ENCODE peak calls at places on chromosomes 7 and 10, in nine cellular contexts. Z, Q, C, O, P, S, K, R and A are unnamed samples.
A peak's percentile ranks its signal among the peaks of the same experiment; 100 is the strongest.

GRCh38 chr7:44065431-44066110 is at the start of gene PGAM2:
- DNase-seq in Z (peak; percentile 89), Q (no peak), C (peak; percentile 44), O (peak; percentile 96), P (peak; percentile 84), S (peak; percentile 88), K (no peak), R (peak; percentile 69), A (peak; percentile 51)

GRCh38 chr10:69465457-69466157 is 14.3 kb downstream of the TSPAN15 start:
- DNase-seq in Z (no peak), Q (no peak), C (no peak), O (no peak), P (no peak), S (no peak), K (no peak), R (no peak), A (no peak)

GRCh38 chr10:6729967-6730366 is 149.9 kb upstream of the PRKCQ start:
- DNase-seq in Z (no peak), Q (no peak), C (no peak), O (no peak), P (no peak), S (no peak), K (no peak), R (no peak), A (no peak)

GRCh38 chr7:151228024-151228866 is 1.2 kb upstream of the ABCF2 start:
- DNase-seq in Z (no peak), Q (no peak), C (no peak), O (no peak), P (no peak), S (no peak), K (no peak), R (no peak), A (no peak)

GRCh38 chr10:126239844-126240243 is 148.4 kb downstream of the ADAM12 start:
- DNase-seq in Z (peak; percentile 43), Q (no peak), C (no peak), O (no peak), P (no peak), S (no peak), K (no peak), R (no peak), A (no peak)

GRCh38 chr7:118183254-118183585 is 744 bp upstream of the LSM8 start:
- DNase-seq in Z (no peak), Q (no peak), C (peak; percentile 4), O (peak; percentile 49), P (no peak), S (no peak), K (no peak), R (no peak), A (no peak)

GRCh38 chr7:18467011-18467410 is 28.5 kb upstream of the HDAC9 start:
- DNase-seq in Z (no peak), Q (no peak), C (no peak), O (no peak), P (no peak), S (no peak), K (no peak), R (no peak), A (no peak)

GRCh38 chr7:70069977-70070376 is 471.7 kb downstream of the AUTS2 start:
- DNase-seq in Z (no peak), Q (no peak), C (no peak), O (no peak), P (no peak), S (no peak), K (no peak), R (no peak), A (no peak)

GRCh38 chr7:111092406-111093160 is 1.7 kb downstream of the LRRN3 start:
- DNase-seq in Z (no peak), Q (no peak), C (no peak), O (peak; percentile 70), P (no peak), S (no peak), K (no peak), R (no peak), A (peak; percentile 51)

GRCh38 chr7:51316262-51316665 is 345 bp downstream of the COBL start:
- DNase-seq in Z (no peak), Q (no peak), C (peak; percentile 24), O (no peak), P (no peak), S (no peak), K (peak; percentile 73), R (no peak), A (no peak)

GRCh38 chr10:84291389-84291788 is 37.0 kb upstream of the CCSER2 start:
- DNase-seq in Z (no peak), Q (no peak), C (peak; percentile 65), O (no peak), P (peak; percentile 9), S (no peak), K (no peak), R (peak; percentile 54), A (no peak)

GRCh38 chr7:130367836-130368235 is 12.5 kb upstream of the CPA1 start:
- DNase-seq in Z (no peak), Q (no peak), C (no peak), O (no peak), P (no peak), S (no peak), K (no peak), R (no peak), A (no peak)

GRCh38 chr10:77873558-77874380 is 52.8 kb downstream of the DLG5 start:
- DNase-seq in Z (no peak), Q (no peak), C (peak; percentile 52), O (no peak), P (peak; percentile 55), S (no peak), K (peak; percentile 74), R (no peak), A (no peak)

GRCh38 chr10:121624778-121625330 is 26.6 kb upstream of the FGFR2 start:
- DNase-seq in Z (no peak), Q (no peak), C (no peak), O (no peak), P (no peak), S (no peak), K (no peak), R (no peak), A (no peak)

GRCh38 chr7:77765906-77766800 is 32.1 kb downstream of the TMEM60 start:
- DNase-seq in Z (no peak), Q (no peak), C (peak; percentile 20), O (no peak), P (no peak), S (no peak), K (no peak), R (no peak), A (no peak)

GRCh38 chr10:52729259-52730104 is 43.1 kb downstream of the MBL2 start:
- DNase-seq in Z (peak; percentile 4), Q (no peak), C (peak; percentile 67), O (peak; percentile 36), P (no peak), S (no peak), K (no peak), R (no peak), A (no peak)

GRCh38 chr10:126063353-126063791 is 167.0 kb downstream of the FANK1 start:
- DNase-seq in Z (no peak), Q (peak; percentile 49), C (peak; percentile 76), O (no peak), P (no peak), S (no peak), K (no peak), R (no peak), A (no peak)

GRCh38 chr10:78211476-78212110 is 177.9 kb downstream of the RPS24 start:
- DNase-seq in Z (no peak), Q (peak; percentile 12), C (peak; percentile 83), O (peak; percentile 46), P (peak; percentile 14), S (no peak), K (no peak), R (peak; percentile 35), A (peak; percentile 52)

GRCh38 chr7:2299131-2299829 is 15.0 kb downstream of the SNX8 start:
- DNase-seq in Z (no peak), Q (no peak), C (peak; percentile 72), O (no peak), P (no peak), S (peak; percentile 24), K (no peak), R (no peak), A (no peak)

GRCh38 chr7:70566659-70567058 is 565.3 kb upstream of the GALNT17 start:
- DNase-seq in Z (no peak), Q (no peak), C (no peak), O (no peak), P (no peak), S (no peak), K (no peak), R (no peak), A (no peak)

GRCh38 chr7:116213361-116214155 is 3.2 kb downstream of the TES start:
- DNase-seq in Z (no peak), Q (no peak), C (no peak), O (no peak), P (no peak), S (no peak), K (no peak), R (no peak), A (no peak)

GRCh38 chr7:123191132-123191531 is 8.6 kb downstream of the SLC13A1 start:
- DNase-seq in Z (peak; percentile 53), Q (no peak), C (no peak), O (no peak), P (no peak), S (no peak), K (no peak), R (no peak), A (no peak)

GRCh38 chr10:59463909-59464308 is 101.6 kb upstream of the FAM13C start:
- DNase-seq in Z (no peak), Q (no peak), C (no peak), O (no peak), P (no peak), S (no peak), K (no peak), R (no peak), A (no peak)

GRCh38 chr7:158740657-158741293 is 36.2 kb upstream of the NCAPG2 start:
- DNase-seq in Z (no peak), Q (peak; percentile 87), C (no peak), O (peak; percentile 59), P (peak; percentile 5), S (no peak), K (no peak), R (no peak), A (no peak)

GRCh38 chr7:34066968-34067367 is 161.6 kb downstream of the BMPER start:
- DNase-seq in Z (peak; percentile 14), Q (no peak), C (no peak), O (peak; percentile 29), P (no peak), S (no peak), K (no peak), R (no peak), A (no peak)